ENCODE peak calls at places on chromosomes 6 and 20, in nine cellular contexts. C, E, Z, K, D, P, R, X and F are unnamed samples.

GRCh38 chr20:17327185-17327780 is 100.4 kb downstream of the PCSK2 start:
- DNase-seq in D (no peak), P (no peak), K (no peak), R (no peak), C (no peak), Z (no peak), E (no peak), X (no peak), F (no peak)

GRCh38 chr6:166439366-166440091 is 56.8 kb upstream of the MPC1 start:
- DNase-seq in C (no peak), X (no peak), P (no peak), K (no peak), D (no peak), R (no peak), Z (no peak), E (no peak), F (no peak)

GRCh38 chr6:137182654-137183073 is 9.2 kb upstream of the IL22RA2 start:
- DNase-seq in Z (no peak), P (no peak), D (no peak), R (no peak), E (no peak), K (no peak), X (no peak), C (no peak), F (no peak)

GRCh38 chr6:20608371-20608770 is 74.1 kb downstream of the CDKAL1 start:
- DNase-seq in D (no peak), P (no peak), X (no peak), C (no peak), R (no peak), Z (no peak), E (no peak), K (no peak), F (no peak)

GRCh38 chr6:38542031-38542430 is 97.7 kb downstream of the BTBD9 start:
- DNase-seq in Z (no peak), R (no peak), E (peak; percentile 87), P (no peak), D (no peak), C (no peak), X (no peak), K (no peak), F (peak; percentile 72)

GRCh38 chr6:116369540-116370327 is 1.0 kb upstream of the DSE start:
- DNase-seq in P (no peak), D (no peak), E (peak; percentile 31), K (no peak), Z (no peak), X (no peak), R (no peak), C (no peak), F (no peak)

GRCh38 chr6:169097336-169098052 is 156.2 kb downstream of the THBS2 start:
- DNase-seq in X (peak; percentile 98), E (peak; percentile 99), K (no peak), Z (no peak), D (no peak), P (no peak), C (no peak), R (no peak), F (peak; percentile 65)

GRCh38 chr6:135941275-135941674 is 89.8 kb downstream of the PDE7B start:
- DNase-seq in P (no peak), R (no peak), C (no peak), Z (no peak), X (no peak), D (no peak), E (peak; percentile 89), K (no peak), F (peak; percentile 30)

GRCh38 chr6:43806041-43806757 is 36.2 kb downstream of the VEGFA start:
- DNase-seq in E (no peak), C (no peak), P (no peak), X (peak; percentile 10), R (no peak), Z (no peak), K (no peak), D (no peak), F (peak; percentile 54)

GRCh38 chr20:6623989-6624388 is 143.5 kb upstream of the BMP2 start:
- DNase-seq in D (no peak), E (no peak), P (no peak), R (peak; percentile 7), C (no peak), Z (no peak), K (no peak), X (no peak), F (no peak)

GRCh38 chr20:10762216-10762615 is 88.4 kb upstream of the JAG1 start:
- DNase-seq in P (no peak), K (no peak), Z (no peak), C (no peak), R (no peak), X (no peak), E (peak; percentile 44), D (no peak), F (no peak)

GRCh38 chr6:4191271-4191721 is 55.9 kb upstream of the ECI2 start:
- DNase-seq in E (no peak), C (no peak), Z (no peak), X (no peak), D (no peak), P (no peak), K (no peak), R (no peak), F (no peak)

GRCh38 chr6:44494011-44494501 is 106.5 kb downstream of the CDC5L start:
- DNase-seq in R (no peak), K (no peak), Z (no peak), P (no peak), E (peak; percentile 46), C (no peak), D (no peak), X (peak; percentile 80), F (peak; percentile 13)